ENCODE peak calls at places on chromosomes 7 and 10, in four cellular contexts. U is hepatic stellate cell, I is GM12891, O is occipital lobe. Q is an unnamed sample.

GRCh38 chr10:121158988-121159579 is 307.9 kb downstream of the WDR11 start:
- DNase-seq in U (no peak), I (no peak), O (no peak), Q (no peak)

GRCh38 chr10:118621304-118621942 is 26.0 kb upstream of the PRLHR start:
- DNase-seq in U (no peak), I (no peak), O (no peak), Q (no peak)

GRCh38 chr10:3775671-3776551 is 9.1 kb downstream of the KLF6 start:
- DNase-seq in U (peak), I (no peak), O (no peak), Q (peak)

GRCh38 chr7:54180796-54181195 is 361.4 kb upstream of the VSTM2A start:
- DNase-seq in U (no peak), I (no peak), O (no peak), Q (no peak)

GRCh38 chr10:84613336-84614021 is 285.1 kb downstream of the CCSER2 start:
- DNase-seq in U (peak), I (no peak), O (peak), Q (peak)

GRCh38 chr10:78579995-78580394 is 488.8 kb upstream of the ZMIZ1 start:
- DNase-seq in U (no peak), I (no peak), O (peak), Q (peak)

GRCh38 chr7:80659120-80660055 is 20.9 kb downstream of the CD36 start:
- DNase-seq in U (peak), I (no peak), O (no peak), Q (peak)

GRCh38 chr7:56105508-56105907 is 768 bp downstream of the CHCHD2 start:
- DNase-seq in U (peak), I (no peak), O (no peak), Q (peak)

GRCh38 chr10:59175538-59176240 is 754 bp upstream of the PHYHIPL start:
- DNase-seq in U (no peak), I (no peak), O (peak), Q (no peak)

GRCh38 chr10:94115725-94116124 is 122.0 kb downstream of the PLCE1 start:
- DNase-seq in U (no peak), I (no peak), O (no peak), Q (no peak)

Q was measured in SJSA1.